ENCODE peak calls at places on chromosomes 3 and 15, in four cellular contexts. K is Caco-2; B is CD8-positive, alpha-beta T cell; M is HFF-Myc. N is an unnamed sample.
A peak's percentile ranks its signal among the peaks of the same experiment; 100 is the strongest.

GRCh38 chr15:31256385-31257265 is 70.0 kb upstream of the KLF13 start:
- DNase-seq in K (no peak), M (no peak), B (no peak), N (peak; percentile 75)

GRCh38 chr15:98493966-98494511 is 154.3 kb upstream of the IGF1R start:
- DNase-seq in K (no peak), M (no peak), B (no peak), N (no peak)

GRCh38 chr3:12629560-12629959 is 34.4 kb downstream of the RAF1 start:
- DNase-seq in K (no peak), B (no peak), M (peak; percentile 55), N (no peak)

GRCh38 chr15:76860201-76860600 is 44.9 kb downstream of the SCAPER start:
- DNase-seq in B (no peak), K (no peak), M (no peak), N (no peak)

GRCh38 chr3:99929409-99930139 is 111.9 kb downstream of the CMSS1 start:
- DNase-seq in M (no peak), K (no peak), B (no peak), N (no peak)

GRCh38 chr3:149554826-149555225 is 80.3 kb downstream of the TM4SF4 start:
- DNase-seq in M (peak; percentile 97), B (no peak), K (no peak), N (no peak)

GRCh38 chr3:104909188-104909587 is 457.5 kb upstream of the ALCAM start:
- DNase-seq in M (peak; percentile 61), B (no peak), K (no peak), N (no peak)

GRCh38 chr3:55501905-55502304 is 14.8 kb upstream of the WNT5A start:
- DNase-seq in K (no peak), B (no peak), M (no peak), N (no peak)

GRCh38 chr3:50286322-50287227 is 5.7 kb downstream of the IFRD2 start:
- DNase-seq in M (no peak), B (no peak), K (no peak), N (no peak)

GRCh38 chr3:112136959-112137693 is 4.1 kb upstream of the GCSAM start:
- DNase-seq in K (peak; percentile 55), B (no peak), M (no peak), N (no peak)

GRCh38 chr15:64216722-64217428 is 54.1 kb upstream of the PPIB start:
- DNase-seq in M (no peak), K (peak; percentile 32), B (no peak), N (no peak)

GRCh38 chr3:109176726-109177125 is 40.2 kb downstream of the C3orf85 start:
- DNase-seq in K (no peak), B (no peak), M (no peak), N (no peak)

GRCh38 chr15:50113187-50113505 is 5.9 kb downstream of the ATP8B4 start:
- DNase-seq in B (no peak), K (no peak), M (no peak), N (no peak)

GRCh38 chr15:50119063-50119700 is at the start of gene ATP8B4:
- DNase-seq in B (no peak), M (no peak), K (no peak), N (no peak)

GRCh38 chr15:50114381-50114780 is 4.7 kb downstream of the ATP8B4 start:
- DNase-seq in B (no peak), M (no peak), K (no peak), N (no peak)

GRCh38 chr15:50117628-50118027 is 1.4 kb downstream of the ATP8B4 start:
- DNase-seq in B (no peak), K (no peak), M (no peak), N (no peak)

GRCh38 chr15:50116477-50116876 is 2.6 kb downstream of the ATP8B4 start:
- DNase-seq in K (peak; percentile 42), B (no peak), M (no peak), N (no peak)
- TF ChIP-seq CTCF in K (no peak), B (no peak), M (peak; percentile 32), N (peak; percentile 36)

DNA sequence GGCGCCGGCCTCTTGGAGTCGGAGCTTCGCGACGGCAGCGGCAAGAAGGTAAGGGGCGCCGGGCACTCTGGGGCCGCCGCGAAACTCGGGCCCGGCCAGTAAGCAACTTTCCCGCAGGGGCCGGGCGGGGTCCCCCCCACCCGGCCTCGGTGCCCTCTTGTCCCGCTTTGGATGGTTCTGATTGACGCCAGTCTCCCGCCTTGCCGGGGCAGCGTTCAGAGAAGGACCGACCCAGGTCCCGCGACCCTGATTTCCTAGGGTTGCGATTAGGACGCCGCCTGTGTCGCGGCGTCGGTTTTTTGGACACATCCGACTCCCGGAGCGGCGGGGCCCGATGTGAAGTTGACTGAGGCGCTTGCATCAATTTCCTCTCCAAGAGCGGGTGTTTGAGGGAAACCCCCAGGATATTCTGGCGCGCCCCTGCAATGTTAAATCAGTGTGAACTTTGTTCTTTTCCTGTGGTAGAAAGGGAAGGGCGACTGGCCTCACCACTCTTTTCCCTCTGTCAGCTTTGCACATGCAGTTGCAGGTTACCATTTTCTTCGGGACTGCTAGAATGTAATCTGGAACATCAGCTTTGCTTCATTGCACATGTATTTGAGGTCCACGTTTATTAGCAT is 755 bp downstream of the PDE8A start:
- DNase-seq in K (peak; percentile 58), M (no peak), B (peak; percentile 11), N (no peak)
- TF ChIP-seq CTCF in K (no peak), M (no peak), B (no peak), N (no peak)

GRCh38 chr3:127678611-127679533 is 6.1 kb downstream of the ABTB1 start:
- DNase-seq in K (no peak), B (no peak), M (no peak), N (peak; percentile 59)

GRCh38 chr3:127678315-127678599 is 5.5 kb downstream of the ABTB1 start:
- DNase-seq in B (no peak), K (no peak), M (no peak), N (no peak)

GRCh38 chr3:127680790-127681189 is 8.0 kb downstream of the ABTB1 start:
- DNase-seq in B (no peak), K (no peak), M (no peak), N (no peak)

GRCh38 chr3:127680146-127680661 is 7.5 kb downstream of the ABTB1 start:
- DNase-seq in B (no peak), M (no peak), K (no peak), N (peak; percentile 94)

DNA sequence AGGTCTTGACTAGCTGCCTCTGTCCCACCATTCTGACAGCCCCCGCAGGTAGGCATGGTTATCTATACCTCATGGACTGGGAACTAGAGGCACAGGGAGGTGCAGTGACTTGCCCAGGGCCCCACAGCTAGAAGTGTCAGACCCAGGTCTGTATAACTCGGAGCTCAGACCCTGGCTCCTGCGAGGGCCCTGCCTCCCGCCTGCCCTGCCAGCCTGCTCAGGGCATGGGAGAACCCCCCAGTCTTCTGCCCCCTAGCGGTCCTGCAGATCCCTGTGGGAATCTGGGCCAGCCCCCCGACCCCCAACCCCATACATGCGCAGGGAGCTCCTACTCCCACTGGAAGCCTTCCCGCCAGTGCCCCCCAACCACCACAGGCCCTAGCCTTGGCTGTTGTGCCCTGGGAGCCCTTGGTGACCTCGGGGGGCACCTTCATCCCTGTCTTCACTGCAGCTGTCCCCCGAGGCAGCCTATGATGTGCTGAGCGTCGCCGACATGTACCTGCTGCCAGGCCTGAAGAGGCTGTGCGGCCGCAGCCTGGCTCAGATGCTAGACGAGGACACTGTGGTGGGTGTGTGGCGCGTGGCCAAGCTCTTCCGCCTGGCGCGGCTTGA is 6.9 kb downstream of the ABTB1 start:
- DNase-seq in M (no peak), B (no peak), K (no peak), N (peak; percentile 80)
- TF ChIP-seq CTCF in M (no peak), B (no peak), K (no peak), N (peak; percentile 39)

DNA sequence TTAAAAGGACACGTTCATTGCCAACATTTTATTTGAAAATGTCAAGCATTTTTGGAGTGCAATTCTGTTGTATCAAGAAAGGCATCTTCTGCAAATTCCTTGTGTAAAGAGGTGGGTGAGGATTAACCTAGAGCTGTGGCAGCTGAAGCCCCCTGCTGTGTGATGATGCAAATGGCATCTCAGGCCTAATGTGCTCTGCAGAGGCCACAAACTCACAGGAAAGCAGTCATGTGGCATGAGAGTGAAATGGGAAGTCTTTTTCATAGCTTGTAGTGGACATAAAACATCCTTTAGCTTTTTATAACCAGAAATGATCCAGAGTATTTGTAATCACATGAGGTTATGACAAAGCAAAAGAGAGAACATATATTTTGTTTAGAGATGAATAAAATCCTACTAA is 6.4 kb downstream of the CADM2 start:
- DNase-seq in M (no peak), B (no peak), K (peak; percentile 25), N (no peak)
- TF ChIP-seq CTCF in M (no peak), B (no peak), K (peak; percentile 19), N (peak; percentile 33)

GRCh38 chr3:59313365-59313764 is 263.5 kb upstream of the CFAP20DC start:
- DNase-seq in K (peak; percentile 57), M (no peak), B (no peak), N (no peak)
- TF ChIP-seq CTCF in K (peak; percentile 38), M (peak; percentile 51), B (peak; percentile 38), N (peak; percentile 68)

GRCh38 chr3:138916824-138917223 is 30.1 kb downstream of the FOXL2 start:
- DNase-seq in B (no peak), K (no peak), M (no peak), N (no peak)
- TF ChIP-seq CTCF in B (no peak), K (no peak), M (no peak), N (no peak)

N was measured in chondrocyte.